ENCODE peak calls at places on chromosomes 3 and 15, in seven cellular contexts. One of them, this sample, is unnamed.

GRCh38 chr3:193030276-193030675 is 112.6 kb upstream of the MB21D2 start:
- DNase-seq in uterus: no peak
- DNase-seq in kidney: no peak
- DNase-seq in heart left ventricle: no peak
- DNase-seq in OCI-LY7: no peak
- DNase-seq in SK-N-SH: no peak
- DNase-seq in adrenal gland: no peak
- DNase-seq in this sample: no peak

GRCh38 chr3:128392812-128393544 is 73.7 kb downstream of the DNAJB8 start:
- DNase-seq in SK-N-SH: peak; percentile 58
- DNase-seq in heart left ventricle: no peak
- DNase-seq in uterus: no peak
- DNase-seq in adrenal gland: no peak
- DNase-seq in kidney: no peak
- DNase-seq in OCI-LY7: no peak
- DNase-seq in this sample: no peak

GRCh38 chr15:68677996-68678395 is 99.2 kb downstream of the CORO2B start:
- DNase-seq in adrenal gland: no peak
- DNase-seq in kidney: peak; percentile 7
- DNase-seq in uterus: no peak
- DNase-seq in OCI-LY7: no peak
- DNase-seq in heart left ventricle: no peak
- DNase-seq in SK-N-SH: no peak
- DNase-seq in this sample: no peak

GRCh38 chr3:4565806-4566501 is 72.8 kb downstream of the ITPR1 start:
- DNase-seq in kidney: no peak
- DNase-seq in SK-N-SH: no peak
- DNase-seq in adrenal gland: no peak
- DNase-seq in heart left ventricle: no peak
- DNase-seq in uterus: no peak
- DNase-seq in OCI-LY7: no peak
- DNase-seq in this sample: no peak

GRCh38 chr3:12824299-12824698 is 17.1 kb downstream of the RPL32 start:
- DNase-seq in uterus: no peak
- DNase-seq in heart left ventricle: no peak
- DNase-seq in SK-N-SH: no peak
- DNase-seq in OCI-LY7: no peak
- DNase-seq in adrenal gland: no peak
- DNase-seq in kidney: no peak
- DNase-seq in this sample: no peak

GRCh38 chr15:38190501-38190900 is 62.1 kb upstream of the SPRED1 start:
- DNase-seq in heart left ventricle: no peak
- DNase-seq in kidney: no peak
- DNase-seq in OCI-LY7: peak; percentile 48
- DNase-seq in adrenal gland: no peak
- DNase-seq in SK-N-SH: no peak
- DNase-seq in uterus: no peak
- DNase-seq in this sample: no peak

GRCh38 chr3:197682713-197683112 is 54.0 kb downstream of the RUBCN start:
- DNase-seq in adrenal gland: no peak
- DNase-seq in OCI-LY7: no peak
- DNase-seq in heart left ventricle: no peak
- DNase-seq in SK-N-SH: no peak
- DNase-seq in kidney: no peak
- DNase-seq in uterus: no peak
- DNase-seq in this sample: no peak

GRCh38 chr15:68730491-68731317 is 90.0 kb downstream of the ANP32A start:
- DNase-seq in uterus: peak; percentile 34
- DNase-seq in heart left ventricle: no peak
- DNase-seq in SK-N-SH: peak; percentile 53
- DNase-seq in kidney: no peak
- DNase-seq in OCI-LY7: peak; percentile 71
- DNase-seq in adrenal gland: peak; percentile 37
- DNase-seq in this sample: peak; percentile 43

GRCh38 chr3:186487819-186488218 is 56.4 kb downstream of the CRYGS start:
- DNase-seq in heart left ventricle: no peak
- DNase-seq in OCI-LY7: no peak
- DNase-seq in uterus: no peak
- DNase-seq in SK-N-SH: no peak
- DNase-seq in adrenal gland: no peak
- DNase-seq in kidney: no peak
- DNase-seq in this sample: no peak

GRCh38 chr3:114393367-114394072 is 99.7 kb downstream of the TIGIT start:
- DNase-seq in uterus: no peak
- DNase-seq in adrenal gland: no peak
- DNase-seq in heart left ventricle: no peak
- DNase-seq in OCI-LY7: no peak
- DNase-seq in kidney: no peak
- DNase-seq in SK-N-SH: no peak
- DNase-seq in this sample: peak; percentile 44

GRCh38 chr3:7506606-7507180 is 645.8 kb downstream of the GRM7 start:
- DNase-seq in adrenal gland: no peak
- DNase-seq in kidney: no peak
- DNase-seq in SK-N-SH: no peak
- DNase-seq in heart left ventricle: no peak
- DNase-seq in uterus: no peak
- DNase-seq in OCI-LY7: no peak
- DNase-seq in this sample: no peak

GRCh38 chr3:186180151-186180550 is 71.3 kb upstream of the ETV5 start:
- DNase-seq in adrenal gland: no peak
- DNase-seq in heart left ventricle: no peak
- DNase-seq in uterus: no peak
- DNase-seq in kidney: no peak
- DNase-seq in OCI-LY7: no peak
- DNase-seq in SK-N-SH: no peak
- DNase-seq in this sample: no peak

GRCh38 chr15:101314301-101314700 is 19.3 kb upstream of the SNRPA1 start:
- DNase-seq in uterus: peak; percentile 4
- DNase-seq in adrenal gland: no peak
- DNase-seq in OCI-LY7: no peak
- DNase-seq in kidney: no peak
- DNase-seq in heart left ventricle: no peak
- DNase-seq in SK-N-SH: no peak
- DNase-seq in this sample: no peak

GRCh38 chr3:29695201-29695904 is 414.5 kb downstream of the RBMS3 start:
- DNase-seq in heart left ventricle: no peak
- DNase-seq in uterus: no peak
- DNase-seq in adrenal gland: no peak
- DNase-seq in OCI-LY7: no peak
- DNase-seq in SK-N-SH: no peak
- DNase-seq in kidney: no peak
- DNase-seq in this sample: no peak

GRCh38 chr3:88059380-88060160 is 515 bp downstream of the ZNF654 start:
- DNase-seq in OCI-LY7: no peak
- DNase-seq in heart left ventricle: no peak
- DNase-seq in kidney: peak; percentile 47
- DNase-seq in uterus: peak; percentile 24
- DNase-seq in SK-N-SH: peak; percentile 46
- DNase-seq in adrenal gland: no peak
- DNase-seq in this sample: no peak

GRCh38 chr3:53166781-53167291 is 5.8 kb downstream of the PRKCD start:
- DNase-seq in uterus: peak; percentile 36
- DNase-seq in heart left ventricle: peak; percentile 85
- DNase-seq in kidney: no peak
- DNase-seq in OCI-LY7: no peak
- DNase-seq in SK-N-SH: no peak
- DNase-seq in adrenal gland: peak; percentile 63
- DNase-seq in this sample: no peak

GRCh38 chr3:111151438-111151837 is 79.8 kb downstream of the NECTIN3 start:
- DNase-seq in SK-N-SH: no peak
- DNase-seq in uterus: no peak
- DNase-seq in OCI-LY7: no peak
- DNase-seq in kidney: no peak
- DNase-seq in adrenal gland: no peak
- DNase-seq in heart left ventricle: no peak
- DNase-seq in this sample: no peak

GRCh38 chr3:37979798-37980476 is 10.6 kb upstream of the VILL start:
- DNase-seq in OCI-LY7: no peak
- DNase-seq in SK-N-SH: no peak
- DNase-seq in heart left ventricle: no peak
- DNase-seq in uterus: no peak
- DNase-seq in adrenal gland: no peak
- DNase-seq in kidney: no peak
- DNase-seq in this sample: no peak

GRCh38 chr3:4507010-4507596 is 14.0 kb downstream of the ITPR1 start:
- DNase-seq in kidney: no peak
- DNase-seq in SK-N-SH: no peak
- DNase-seq in heart left ventricle: no peak
- DNase-seq in uterus: no peak
- DNase-seq in adrenal gland: no peak
- DNase-seq in OCI-LY7: peak; percentile 58
- DNase-seq in this sample: no peak

GRCh38 chr3:147394168-147394941 is 12.0 kb downstream of the ZIC4 start:
- DNase-seq in SK-N-SH: peak; percentile 63
- DNase-seq in heart left ventricle: no peak
- DNase-seq in OCI-LY7: no peak
- DNase-seq in uterus: no peak
- DNase-seq in kidney: no peak
- DNase-seq in adrenal gland: no peak
- DNase-seq in this sample: no peak

GRCh38 chr15:29046946-29047345 is 161.2 kb downstream of the APBA2 start:
- DNase-seq in kidney: no peak
- DNase-seq in heart left ventricle: no peak
- DNase-seq in uterus: no peak
- DNase-seq in SK-N-SH: no peak
- DNase-seq in OCI-LY7: no peak
- DNase-seq in adrenal gland: no peak
- DNase-seq in this sample: no peak

GRCh38 chr15:67080118-67080899 is 14.9 kb downstream of the SMAD3 start:
- DNase-seq in SK-N-SH: no peak
- DNase-seq in uterus: peak; percentile 59
- DNase-seq in OCI-LY7: no peak
- DNase-seq in kidney: peak; percentile 81
- DNase-seq in heart left ventricle: no peak
- DNase-seq in adrenal gland: no peak
- DNase-seq in this sample: no peak

GRCh38 chr15:67805871-67806538 is 19.3 kb upstream of the SKOR1 start:
- DNase-seq in OCI-LY7: no peak
- DNase-seq in adrenal gland: no peak
- DNase-seq in kidney: no peak
- DNase-seq in heart left ventricle: no peak
- DNase-seq in SK-N-SH: no peak
- DNase-seq in uterus: no peak
- DNase-seq in this sample: no peak

GRCh38 chr3:183306798-183307671 is 54.0 kb downstream of the B3GNT5 start:
- DNase-seq in kidney: peak; percentile 90
- DNase-seq in heart left ventricle: peak; percentile 77
- DNase-seq in SK-N-SH: no peak
- DNase-seq in uterus: no peak
- DNase-seq in adrenal gland: peak; percentile 84
- DNase-seq in OCI-LY7: peak; percentile 10
- DNase-seq in this sample: no peak

GRCh38 chr3:66390013-66390412 is 110.8 kb downstream of the LRIG1 start:
- DNase-seq in adrenal gland: no peak
- DNase-seq in SK-N-SH: no peak
- DNase-seq in heart left ventricle: no peak
- DNase-seq in uterus: no peak
- DNase-seq in OCI-LY7: peak; percentile 70
- DNase-seq in kidney: no peak
- DNase-seq in this sample: peak; percentile 27

GRCh38 chr15:75823860-75824613 is 19.2 kb upstream of the UBE2Q2 start:
- DNase-seq in adrenal gland: no peak
- DNase-seq in uterus: no peak
- DNase-seq in kidney: no peak
- DNase-seq in SK-N-SH: no peak
- DNase-seq in OCI-LY7: no peak
- DNase-seq in heart left ventricle: no peak
- DNase-seq in this sample: no peak

GRCh38 chr15:79366691-79367090 is 55.8 kb downstream of the TMED3 start:
- DNase-seq in uterus: no peak
- DNase-seq in heart left ventricle: no peak
- DNase-seq in OCI-LY7: no peak
- DNase-seq in SK-N-SH: no peak
- DNase-seq in kidney: no peak
- DNase-seq in adrenal gland: no peak
- DNase-seq in this sample: no peak

GRCh38 chr3:49421890-49422378 is 339 bp downstream of the AMT start:
- DNase-seq in adrenal gland: no peak
- DNase-seq in SK-N-SH: no peak
- DNase-seq in kidney: peak; percentile 77
- DNase-seq in OCI-LY7: no peak
- DNase-seq in uterus: no peak
- DNase-seq in heart left ventricle: peak; percentile 66
- DNase-seq in this sample: no peak
- H3K4me3 ChIP-seq in adrenal gland: no peak overlapping the region
- H3K4me3 ChIP-seq in SK-N-SH: no peak overlapping the region
- H3K4me3 ChIP-seq in kidney: peak overlapping the region; percentile 79
- H3K4me3 ChIP-seq in OCI-LY7: no peak overlapping the region
- H3K4me3 ChIP-seq in uterus: no peak overlapping the region
- H3K4me3 ChIP-seq in heart left ventricle: peak overlapping the region; percentile 47
- H3K4me3 ChIP-seq in this sample: no peak overlapping the region

DNA sequence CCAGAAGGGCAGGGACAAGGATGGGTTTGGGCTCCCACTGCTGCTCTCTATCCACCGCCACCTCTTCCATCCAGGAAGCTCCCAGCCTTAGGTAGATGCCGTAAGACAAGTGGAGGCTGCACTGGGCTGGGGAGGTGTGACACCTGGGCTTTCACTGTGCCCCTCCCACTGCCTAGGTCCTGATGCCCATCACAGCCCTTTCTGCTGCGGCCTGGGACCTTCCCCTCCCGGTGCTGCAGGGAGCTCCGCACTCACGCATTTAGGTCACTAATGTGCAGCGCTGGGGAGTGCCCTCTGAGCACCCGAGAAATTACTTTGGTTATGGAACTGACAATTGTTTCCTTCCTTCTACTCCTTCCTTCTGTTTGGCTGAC is 850 bp downstream of the LTF start:
- DNase-seq in uterus: no peak
- DNase-seq in kidney: no peak
- DNase-seq in SK-N-SH: no peak
- DNase-seq in heart left ventricle: no peak
- DNase-seq in OCI-LY7: no peak
- DNase-seq in adrenal gland: no peak
- DNase-seq in this sample: no peak
- H3K27ac ChIP-seq in uterus: no peak overlapping the region
- H3K27ac ChIP-seq in kidney: no peak overlapping the region
- H3K27ac ChIP-seq in SK-N-SH: no peak overlapping the region
- H3K27ac ChIP-seq in heart left ventricle: peak overlapping the region; percentile 79
- H3K27ac ChIP-seq in OCI-LY7: no peak overlapping the region
- H3K27ac ChIP-seq in adrenal gland: no peak overlapping the region
- H3K27ac ChIP-seq in this sample: no peak overlapping the region

DNA sequence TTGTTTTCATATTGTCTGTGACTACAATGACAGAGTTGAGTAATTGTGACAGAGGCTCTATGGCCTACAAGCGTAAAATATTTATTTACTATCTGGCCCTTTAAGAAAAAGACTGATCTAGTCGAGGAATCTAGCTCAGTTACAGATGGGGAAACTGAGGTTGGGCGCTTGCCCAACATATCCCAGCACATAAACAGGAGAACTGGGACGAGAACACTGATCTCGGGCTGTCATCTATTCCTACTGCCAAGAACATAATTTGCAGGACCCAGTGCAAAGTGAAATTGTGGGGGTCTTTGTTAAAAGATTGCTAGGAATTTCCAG is 1.9 kb downstream of the FES start:
- DNase-seq in kidney: no peak
- DNase-seq in uterus: no peak
- DNase-seq in heart left ventricle: no peak
- DNase-seq in SK-N-SH: no peak
- DNase-seq in OCI-LY7: no peak
- DNase-seq in adrenal gland: no peak
- DNase-seq in this sample: no peak
- H3K4me3 ChIP-seq in kidney: no peak overlapping the region
- H3K4me3 ChIP-seq in uterus: no peak overlapping the region
- H3K4me3 ChIP-seq in heart left ventricle: peak overlapping the region; percentile 65
- H3K4me3 ChIP-seq in SK-N-SH: peak overlapping the region; percentile 47
- H3K4me3 ChIP-seq in OCI-LY7: no peak overlapping the region
- H3K4me3 ChIP-seq in adrenal gland: no peak overlapping the region
- H3K4me3 ChIP-seq in this sample: no peak overlapping the region

GRCh38 chr3:42052867-42053351 is 38.2 kb upstream of the TRAK1 start:
- DNase-seq in SK-N-SH: no peak
- DNase-seq in kidney: no peak
- DNase-seq in OCI-LY7: no peak
- DNase-seq in uterus: no peak
- DNase-seq in adrenal gland: no peak
- DNase-seq in heart left ventricle: no peak
- DNase-seq in this sample: no peak
- H3K27ac ChIP-seq in SK-N-SH: peak overlapping the region; percentile 25
- H3K27ac ChIP-seq in kidney: peak overlapping the region; percentile 27
- H3K27ac ChIP-seq in OCI-LY7: no peak overlapping the region
- H3K27ac ChIP-seq in uterus: peak overlapping the region; percentile 75
- H3K27ac ChIP-seq in adrenal gland: peak overlapping the region; percentile 30
- H3K27ac ChIP-seq in heart left ventricle: peak overlapping the region; percentile 71
- H3K27ac ChIP-seq in this sample: no peak overlapping the region